ENCODE peak calls at places on chromosomes 2 and 18, in five cellular contexts. N, O, E, R and A are unnamed samples.
A peak's percentile ranks its signal among the peaks of the same experiment; 100 is the strongest.

GRCh38 chr18:74456409-74457042 is 582 bp downstream of the DIPK1C start:
- DNase-seq in E (no peak), R (no peak), N (no peak), O (no peak), A (no peak)

GRCh38 chr2:69026026-69026425 is 13.0 kb downstream of the ANTXR1 start:
- DNase-seq in E (peak; percentile 61), R (peak; percentile 71), N (peak; percentile 72), O (no peak), A (no peak)

GRCh38 chr2:121650554-121650930 is 1.3 kb upstream of the CLASP1 start:
- DNase-seq in E (peak; percentile 25), R (no peak), N (no peak), O (no peak), A (no peak)

GRCh38 chr18:80169607-80170006 is 60.5 kb downstream of the ADNP2 start:
- DNase-seq in E (peak; percentile 41), O (no peak), N (no peak), R (peak; percentile 40), A (no peak)

GRCh38 chr2:130834091-130834922 is 2.4 kb upstream of the ARHGEF4 start:
- DNase-seq in E (peak; percentile 6), O (no peak), N (peak; percentile 50), R (peak; percentile 63), A (no peak)

GRCh38 chr18:58364867-58365533 is 263.9 kb downstream of the ALPK2 start:
- DNase-seq in R (no peak), E (peak; percentile 82), N (peak; percentile 11), O (peak; percentile 58), A (no peak)

GRCh38 chr18:49052891-49053644 is 102.3 kb upstream of the SMAD7 start:
- DNase-seq in O (peak; percentile 96), R (no peak), N (peak; percentile 88), E (peak; percentile 91), A (no peak)

GRCh38 chr2:157897106-157897971 is 21.2 kb upstream of the ACVR1 start:
- DNase-seq in N (no peak), O (no peak), E (no peak), R (no peak), A (no peak)

GRCh38 chr2:233061591-233062446 is 1.7 kb downstream of the INPP5D start:
- DNase-seq in R (no peak), O (no peak), N (no peak), E (no peak), A (no peak)

GRCh38 chr2:118124293-118124891 is 36.1 kb downstream of the INSIG2 start:
- DNase-seq in R (no peak), O (no peak), N (no peak), E (no peak), A (no peak)

GRCh38 chr2:135997380-135997779 is 12.0 kb upstream of the DARS1 start:
- DNase-seq in E (no peak), R (no peak), O (no peak), N (no peak), A (peak; percentile 25)

GRCh38 chr2:241314181-241314932 is 1.1 kb downstream of the HDLBP start:
- DNase-seq in N (peak; percentile 69), R (peak; percentile 38), E (peak; percentile 62), O (peak; percentile 60), A (no peak)

GRCh38 chr2:127592761-127593227 is 53.2 kb upstream of the GPR17 start:
- DNase-seq in E (no peak), O (no peak), R (no peak), N (no peak), A (no peak)

GRCh38 chr2:241291152-241291551 is 24.3 kb downstream of the HDLBP start:
- DNase-seq in E (no peak), R (no peak), O (no peak), N (no peak), A (no peak)

GRCh38 chr2:20900052-20900636 is 77.2 kb upstream of the LDAH start:
- DNase-seq in R (no peak), E (no peak), N (no peak), O (no peak), A (no peak)

GRCh38 chr2:64062840-64063239 is 43.6 kb upstream of the VPS54 start:
- DNase-seq in E (peak; percentile 70), R (peak; percentile 89), O (peak; percentile 22), N (peak; percentile 65), A (no peak)

GRCh38 chr2:238098854-238099708 is 1.1 kb upstream of the ESPNL start:
- DNase-seq in O (no peak), E (no peak), R (no peak), N (no peak), A (no peak)

GRCh38 chr2:229713371-229714079 is 830 bp downstream of the DNER start:
- DNase-seq in E (no peak), R (peak; percentile 16), O (no peak), N (no peak), A (peak; percentile 25)

GRCh38 chr2:8310557-8311455 is 371.1 kb upstream of the ID2 start:
- DNase-seq in O (no peak), N (no peak), R (no peak), E (no peak), A (no peak)

GRCh38 chr18:8703181-8703638 is 2.1 kb upstream of the MTCL1 start:
- DNase-seq in R (no peak), O (no peak), N (no peak), E (no peak), A (no peak)

GRCh38 chr2:80073134-80073561 is 231.4 kb downstream of the LRRTM1 start:
- DNase-seq in R (peak; percentile 63), O (peak; percentile 65), E (peak; percentile 74), N (peak; percentile 78), A (peak; percentile 15)

GRCh38 chr2:80068068-80068467 is 236.5 kb downstream of the LRRTM1 start:
- DNase-seq in E (no peak), R (no peak), N (no peak), O (no peak), A (no peak)

GRCh38 chr2:80074321-80074720 is 230.2 kb downstream of the LRRTM1 start:
- DNase-seq in R (no peak), N (no peak), O (no peak), E (no peak), A (no peak)

GRCh38 chr2:80075719-80076118 is 228.8 kb downstream of the LRRTM1 start:
- DNase-seq in O (no peak), R (no peak), E (no peak), N (no peak), A (no peak)

GRCh38 chr2:80070587-80070986 is 234.0 kb downstream of the LRRTM1 start:
- DNase-seq in R (no peak), N (no peak), O (no peak), E (no peak), A (no peak)
- TF ChIP-seq CTCF in R (no peak), N (no peak), O (no peak), E (no peak), A (no peak)

GRCh38 chr2:219570924-219571310 is 422 bp downstream of the OBSL1 start:
- DNase-seq in R (no peak), O (peak; percentile 32), N (peak; percentile 30), E (no peak), A (no peak)

GRCh38 chr2:219570194-219570923 is 980 bp downstream of the OBSL1 start:
- DNase-seq in O (peak; percentile 35), E (peak; percentile 14), N (peak; percentile 29), R (peak; percentile 40), A (no peak)

GRCh38 chr2:219572237-219573001 is at the start of gene INHA:
- DNase-seq in E (no peak), N (no peak), R (no peak), O (no peak), A (no peak)

GRCh38 chr2:219573166-219573565 is 1.1 kb downstream of the INHA start:
- DNase-seq in R (no peak), O (no peak), E (no peak), N (no peak), A (no peak)

DNA sequence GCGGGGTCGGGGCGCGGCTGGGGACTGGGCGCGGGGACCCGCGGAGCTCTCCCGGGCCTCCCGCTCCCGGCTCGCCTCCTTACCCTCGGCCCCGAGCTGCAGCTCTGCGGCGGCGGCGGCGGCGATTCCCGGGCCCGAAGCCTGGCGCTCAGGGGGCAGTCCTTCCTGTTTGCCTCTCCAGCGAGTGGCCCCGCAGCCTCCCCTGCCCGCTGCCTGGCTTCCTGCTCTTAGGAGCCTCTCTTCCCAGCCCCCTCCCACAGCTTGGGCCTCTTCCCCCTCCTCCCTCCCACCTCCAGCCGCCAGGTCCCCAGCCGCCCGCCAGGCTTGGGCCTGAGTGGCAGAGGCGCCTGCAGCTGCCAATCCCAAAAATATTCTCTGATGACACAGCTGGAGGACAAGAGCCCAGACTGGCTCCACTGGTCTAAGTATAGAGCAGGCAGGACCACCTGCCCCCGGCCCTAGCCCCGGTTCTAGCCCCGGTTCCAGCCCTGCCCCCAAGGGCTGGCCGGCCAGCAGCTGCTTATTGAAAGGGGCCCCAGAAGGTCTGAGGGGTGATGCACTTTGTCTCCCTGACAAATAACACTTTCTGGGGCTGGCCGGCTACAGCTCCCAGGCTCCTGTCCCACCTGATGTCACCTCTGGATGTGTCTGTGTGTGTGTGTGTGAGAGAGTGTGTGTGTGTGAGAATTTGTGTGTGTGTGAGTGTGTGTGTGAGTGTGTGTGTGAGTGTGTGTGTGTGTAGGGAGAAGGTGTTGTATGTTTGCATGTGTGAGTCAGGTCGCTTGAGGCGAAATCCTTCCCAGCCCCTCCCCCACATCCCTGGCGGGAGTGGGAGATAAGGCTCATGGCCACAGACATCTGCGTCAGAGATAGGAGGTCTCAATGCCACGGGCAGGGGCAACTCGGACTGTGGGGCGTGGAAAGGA is at the start of gene OBSL1:
- DNase-seq in E (peak; percentile 51), N (peak; percentile 79), O (peak; percentile 77), R (peak; percentile 80), A (peak; percentile 77)
- TF ChIP-seq CTCF in E (no peak), N (no peak), O (no peak), R (no peak), A (no peak)

DNA sequence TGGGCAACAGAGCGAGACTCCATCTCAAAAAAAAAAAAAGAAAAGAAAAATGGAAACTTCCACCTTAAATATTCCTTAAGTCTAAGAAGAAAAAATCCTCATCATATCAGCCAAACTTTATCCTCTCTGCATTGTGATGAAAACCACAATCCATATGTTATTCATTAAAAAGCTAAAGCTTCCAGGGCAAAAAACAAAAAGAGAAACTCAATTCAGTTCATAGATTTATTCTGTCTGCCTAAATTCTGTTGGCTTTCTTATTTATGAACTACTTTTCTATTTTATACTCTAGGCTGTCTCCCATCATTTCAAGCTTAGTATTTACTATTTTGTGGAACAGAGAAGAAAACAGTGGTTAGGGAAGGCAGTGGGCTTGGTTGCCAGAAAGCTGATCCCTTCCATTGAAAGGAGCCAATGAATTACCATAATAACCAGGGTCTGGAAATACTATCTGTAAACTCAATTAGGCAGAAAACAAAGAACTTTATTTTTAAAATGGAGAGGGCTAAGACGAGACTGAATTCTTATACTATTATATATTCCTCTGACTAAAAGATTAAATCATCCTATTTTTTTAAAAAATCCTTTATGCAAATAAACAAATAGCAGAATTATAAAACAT is 71.8 kb downstream of the RAPH1 start:
- DNase-seq in R (no peak), O (peak; percentile 59), N (peak; percentile 47), E (peak; percentile 64), A (no peak)
- TF ChIP-seq CTCF in R (no peak), O (no peak), N (no peak), E (no peak), A (no peak)

GRCh38 chr2:208010501-208010900 is 14.8 kb downstream of the PLEKHM3 start:
- DNase-seq in R (no peak), N (no peak), E (no peak), O (no peak), A (no peak)

GRCh38 chr2:208012449-208012848 is 12.9 kb downstream of the PLEKHM3 start:
- DNase-seq in E (no peak), R (no peak), N (no peak), O (no peak), A (no peak)

GRCh38 chr2:208020253-208020652 is 5.1 kb downstream of the PLEKHM3 start:
- DNase-seq in O (no peak), R (no peak), N (no peak), E (no peak), A (no peak)

GRCh38 chr2:208017721-208018120 is 7.6 kb downstream of the PLEKHM3 start:
- DNase-seq in N (no peak), R (no peak), O (no peak), E (no peak), A (no peak)

GRCh38 chr2:208015475-208015874 is 9.9 kb downstream of the PLEKHM3 start:
- DNase-seq in E (no peak), O (no peak), R (no peak), N (no peak), A (no peak)
- TF ChIP-seq CTCF in E (no peak), O (no peak), R (no peak), N (no peak), A (no peak)